ENCODE peak calls at places on chromosomes 2 and 18, in six cellular contexts. S is A549, Z is IMR-90, H is GM12878, Y is K562, E is HepG2. K is an unnamed sample.
A peak's percentile ranks its signal among the peaks of the same experiment; 100 is the strongest.

GRCh38 chr2:48600204-48600813 is 17.3 kb upstream of the GTF2A1L start:
- DNase-seq in E (peak; percentile 42), Z (peak; percentile 67), S (no peak), Y (peak; percentile 32), H (no peak), K (peak; percentile 28)

GRCh38 chr2:218221015-218221414 is 4.0 kb downstream of the ARPC2 start:
- DNase-seq in S (no peak), E (no peak), H (no peak), Z (no peak), Y (no peak), K (no peak)

GRCh38 chr2:40173276-40173675 is 278.6 kb downstream of the SLC8A1 start:
- DNase-seq in S (no peak), H (no peak), Y (no peak), Z (peak; percentile 18), E (no peak), K (no peak)

GRCh38 chr18:8435376-8435775 is 173.9 kb upstream of the RAB12 start:
- DNase-seq in H (no peak), Y (no peak), E (no peak), Z (no peak), S (no peak), K (no peak)

GRCh38 chr2:33810046-33810835 is 211.1 kb upstream of the FAM98A start:
- DNase-seq in H (no peak), Y (no peak), E (no peak), S (no peak), Z (no peak), K (no peak)

GRCh38 chr18:57807336-57808117 is 4.4 kb upstream of the ATP8B1 start:
- DNase-seq in Y (no peak), S (no peak), E (no peak), Z (peak; percentile 82), H (no peak), K (no peak)

GRCh38 chr18:6741290-6741689 is 11.8 kb downstream of the ARHGAP28 start:
- DNase-seq in H (no peak), E (no peak), Y (no peak), S (peak; percentile 4), Z (peak; percentile 100), K (peak; percentile 10)

GRCh38 chr2:9255416-9255815 is 48.8 kb downstream of the ASAP2 start:
- DNase-seq in H (no peak), Z (no peak), S (no peak), E (no peak), Y (no peak), K (no peak)

GRCh38 chr2:171703574-171704347 is 16.5 kb downstream of the DYNC1I2 start:
- DNase-seq in Y (peak; percentile 43), Z (peak; percentile 56), H (no peak), E (peak; percentile 53), S (peak; percentile 11), K (peak; percentile 26)

GRCh38 chr2:159356053-159356554 is 69.6 kb upstream of the WDSUB1 start:
- DNase-seq in Y (no peak), Z (no peak), H (no peak), E (no peak), S (no peak), K (no peak)

GRCh38 chr2:238240761-238241711 is 1.2 kb upstream of the HES6 start:
- DNase-seq in E (no peak), H (no peak), S (no peak), Y (peak; percentile 55), Z (no peak), K (peak; percentile 60)

GRCh38 chr2:112794131-112794733 is 9.9 kb upstream of the IL1A start:
- DNase-seq in H (no peak), S (peak; percentile 31), Y (peak; percentile 70), Z (peak; percentile 96), E (peak; percentile 34), K (no peak)

GRCh38 chr2:604385-604784 is 72.8 kb downstream of the TMEM18 start:
- DNase-seq in H (no peak), Z (no peak), Y (no peak), E (no peak), S (no peak), K (no peak)

GRCh38 chr18:71831039-71831438 is 713.1 kb downstream of the CBLN2 start:
- DNase-seq in Y (no peak), E (no peak), H (no peak), S (no peak), Z (peak; percentile 13), K (no peak)

GRCh38 chr18:72056171-72056570 is 488.0 kb downstream of the CBLN2 start:
- DNase-seq in S (no peak), Y (no peak), H (no peak), E (no peak), Z (no peak), K (no peak)

GRCh38 chr2:240203842-240204270 is 63.4 kb upstream of the OTOS start:
- DNase-seq in E (no peak), H (no peak), S (no peak), Z (no peak), Y (no peak), K (no peak)

GRCh38 chr2:241941691-241942301 is 72.3 kb downstream of the RTP5 start:
- DNase-seq in H (no peak), Y (no peak), Z (no peak), E (no peak), S (no peak), K (no peak)

GRCh38 chr2:218286570-218287459 is 5.5 kb downstream of the TMBIM1 start:
- DNase-seq in E (peak; percentile 96), H (peak; percentile 72), S (peak; percentile 91), Y (peak; percentile 71), Z (peak; percentile 94), K (peak; percentile 43)

GRCh38 chr2:47569658-47570398 is 166.9 kb downstream of the MSH2 start:
- DNase-seq in E (no peak), S (no peak), Y (no peak), Z (peak; percentile 6), H (no peak), K (peak; percentile 65)

GRCh38 chr2:200466703-200467418 is 43.0 kb downstream of the KCTD18 start:
- DNase-seq in Y (no peak), E (no peak), S (no peak), H (no peak), Z (peak; percentile 56), K (no peak)

GRCh38 chr2:85143463-85144082 is 10.4 kb downstream of the TCF7L1 start:
- DNase-seq in Y (no peak), E (peak; percentile 74), Z (no peak), S (no peak), H (no peak), K (no peak)

DNA sequence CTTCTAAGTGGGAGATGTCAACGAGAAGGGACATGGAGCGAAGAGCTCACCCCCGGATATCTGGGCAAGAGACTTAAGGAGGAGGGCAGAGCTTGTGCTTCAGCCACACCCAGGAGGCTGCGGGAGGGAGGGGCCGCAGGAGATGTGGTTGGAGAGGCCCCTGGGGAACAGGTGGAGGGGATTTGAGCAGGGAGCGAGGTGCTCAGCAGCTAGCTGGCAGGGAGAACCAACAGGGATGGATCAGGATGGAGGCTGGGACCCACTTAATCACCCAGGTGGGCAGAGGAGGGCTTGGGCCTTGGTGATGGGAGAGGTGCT is 78.3 kb downstream of the MBP start:
- DNase-seq in S (no peak), Y (no peak), Z (no peak), E (no peak), H (no peak), K (no peak)
- TF ChIP-seq BHLHE40 in S (no peak), Y (no peak), Z (no peak), E (no peak), H (no peak), K (no peak)

DNA sequence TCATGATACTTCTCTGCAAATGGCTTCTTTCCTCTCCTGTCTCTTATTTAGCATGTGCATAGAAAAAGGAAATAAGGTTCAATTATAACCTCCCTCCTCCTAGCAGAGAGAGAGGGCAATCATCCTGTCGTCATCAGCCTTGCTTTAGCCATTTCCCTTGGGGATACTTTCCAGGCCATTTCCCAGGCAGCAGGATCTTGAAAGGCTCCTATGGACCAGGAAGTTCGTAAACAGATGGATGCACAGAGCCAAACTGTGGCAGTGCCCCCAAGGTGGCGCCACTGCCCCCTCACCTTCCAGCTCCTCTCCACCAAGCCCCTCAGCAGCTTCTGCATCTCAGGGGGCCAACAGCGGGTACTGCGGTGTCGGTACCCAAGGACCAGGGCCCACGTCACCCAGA is 157.4 kb downstream of the DTNA start:
- DNase-seq in Y (no peak), H (no peak), S (no peak), Z (no peak), E (peak; percentile 12), K (peak; percentile 64)
- TF ChIP-seq BHLHE40 in Y (no peak), H (no peak), S (no peak), Z (no peak), E (no peak), K (no peak)

DNA sequence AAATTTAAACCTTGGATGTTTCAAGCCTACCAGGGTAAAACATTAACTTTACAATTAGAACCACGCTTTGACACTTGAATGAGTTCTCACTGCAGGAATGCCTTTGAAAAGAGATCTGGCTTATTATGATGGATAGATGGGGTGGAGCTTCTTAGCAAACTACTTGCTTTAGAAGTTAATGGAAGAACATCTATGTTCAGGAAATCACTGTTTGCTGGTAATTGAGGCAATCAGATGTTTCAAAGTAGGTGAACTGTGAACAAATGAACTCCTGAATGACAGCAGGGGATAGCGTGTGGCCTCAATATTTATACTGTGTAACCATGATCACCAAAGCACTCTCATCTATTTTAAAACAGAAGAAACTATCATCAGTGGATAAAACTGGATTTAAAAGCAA is 383.6 kb downstream of the PIK3C3 start:
- DNase-seq in E (peak; percentile 88), H (no peak), Y (no peak), S (no peak), Z (no peak), K (no peak)
- TF ChIP-seq BHLHE40 in E (no peak), H (no peak), Y (no peak), S (no peak), Z (no peak), K (no peak)

GRCh38 chr2:121828281-121828731 is 72.9 kb downstream of the TSN start:
- DNase-seq in Z (no peak), H (no peak), E (no peak), S (no peak), Y (no peak), K (no peak)

GRCh38 chr2:121821476-121822158 is 66.2 kb downstream of the TSN start:
- DNase-seq in Y (no peak), E (no peak), H (no peak), S (no peak), Z (no peak), K (no peak)

GRCh38 chr2:121825003-121825950 is 69.8 kb downstream of the TSN start:
- DNase-seq in H (no peak), Z (no peak), E (no peak), S (no peak), Y (no peak), K (no peak)

GRCh38 chr2:121824264-121824663 is 68.8 kb downstream of the TSN start:
- DNase-seq in E (no peak), H (no peak), S (no peak), Y (no peak), Z (no peak), K (no peak)

DNA sequence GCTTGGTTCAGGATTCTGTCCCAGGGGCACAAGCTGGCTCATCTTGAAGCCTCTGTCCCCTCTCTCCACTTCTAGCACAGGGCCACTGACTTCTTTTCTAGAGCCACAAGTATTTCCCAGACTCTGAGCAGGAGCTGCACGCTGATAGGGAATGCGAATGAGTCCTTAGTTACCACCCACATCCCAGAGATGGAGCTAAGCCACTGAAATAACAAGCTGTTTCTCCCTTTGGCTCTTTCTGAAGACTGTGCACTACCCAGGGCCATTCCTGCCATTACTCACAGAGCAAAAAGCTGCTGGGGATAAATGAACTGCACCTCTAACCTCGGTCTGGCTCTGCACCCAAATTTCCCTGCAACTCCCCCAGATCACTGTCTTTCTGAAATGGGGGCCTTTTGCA is 70.6 kb downstream of the TSN start:
- DNase-seq in S (no peak), Z (no peak), E (no peak), Y (no peak), H (no peak), K (no peak)
- TF ChIP-seq BHLHE40 in S (no peak), Z (no peak), E (no peak), Y (no peak), H (no peak), K (no peak)

GRCh38 chr2:182018218-182018617 is 32.6 kb downstream of the PPP1R1C start:
- DNase-seq in Z (peak; percentile 62), H (no peak), S (no peak), Y (no peak), E (no peak), K (no peak)
- TF ChIP-seq BHLHE40 in Z (no peak), H (no peak), S (no peak), Y (no peak), E (no peak), K (no peak)

K was measured in HEK293T.